ENCODE peak calls at places on chromosomes 13 and 19, in eight cellular contexts. M, S, N, J, G, U, F and A are unnamed samples. For H3K27me3 and H3K9me3, the result is how much of the 10 kb centered on the place peaks cover.

GRCh38 chr19:18053571-18054219 is 33.0 kb downstream of the IL12RB1 start:
- DNase-seq in J (no peak), U (no peak), M (no peak), N (no peak), G (no peak), S (no peak), F (no peak), A (no peak)

GRCh38 chr13:25778302-25778701 is 273.5 kb downstream of the SHISA2 start:
- DNase-seq in U (no peak), F (no peak), M (no peak), G (no peak), S (no peak), J (no peak), N (no peak), A (no peak)

GRCh38 chr19:16034180-16034579 is 42.1 kb upstream of the TPM4 start:
- DNase-seq in F (no peak), J (no peak), N (no peak), G (no peak), S (no peak), M (no peak), U (peak), A (no peak)

GRCh38 chr19:51259348-51260245 is 8.7 kb downstream of the SIGLECL1 start:
- DNase-seq in F (peak), N (peak), S (peak), G (no peak), U (no peak), M (peak), J (no peak), A (peak)

GRCh38 chr19:21202865-21203494 is 61.1 kb downstream of the ZNF431 start:
- DNase-seq in G (no peak), J (no peak), N (peak), U (no peak), M (peak), S (peak), F (peak), A (no peak)

GRCh38 chr13:30708541-30708940 is 26.8 kb upstream of the ALOX5AP start:
- DNase-seq in J (no peak), G (no peak), S (no peak), U (no peak), N (no peak), F (no peak), M (no peak), A (no peak)

GRCh38 chr19:5646703-5647102 is 23.8 kb downstream of the SAFB start:
- DNase-seq in J (no peak), F (no peak), G (no peak), N (no peak), M (no peak), U (no peak), S (no peak), A (no peak)

GRCh38 chr19:49438261-49438660 is 3.1 kb downstream of the SLC17A7 start:
- DNase-seq in S (no peak), M (no peak), G (no peak), N (no peak), U (no peak), F (no peak), J (no peak), A (no peak)

GRCh38 chr13:96519380-96519779 is 429.5 kb downstream of the HS6ST3 start:
- DNase-seq in S (no peak), J (no peak), U (no peak), G (no peak), N (no peak), M (no peak), F (no peak), A (no peak)

GRCh38 chr13:96898855-96899254 is 95.4 kb downstream of the OXGR1 start:
- DNase-seq in G (no peak), U (no peak), J (no peak), S (no peak), M (no peak), N (no peak), F (no peak), A (no peak)

GRCh38 chr13:97535619-97536018 is 101.7 kb downstream of the RAP2A start:
- DNase-seq in U (no peak), M (no peak), N (no peak), F (no peak), J (no peak), S (no peak), G (no peak), A (no peak)

GRCh38 chr19:15091918-15092753 is 10.1 kb downstream of the OR1I1 start:
- DNase-seq in J (no peak), U (no peak), F (peak), M (no peak), S (peak), G (no peak), N (peak), A (peak)

GRCh38 chr13:45782327-45783045 is 69.1 kb downstream of the SIAH3 start:
- DNase-seq in M (no peak), G (no peak), U (no peak), N (no peak), F (no peak), J (no peak), S (no peak), A (peak)

GRCh38 chr19:18708452-18709231 is 25.2 kb downstream of the CRTC1 start:
- DNase-seq in S (no peak), N (no peak), J (no peak), M (no peak), U (peak), G (no peak), F (no peak), A (peak)

GRCh38 chr13:102779426-102780159 is 6.0 kb upstream of the TEX30 start:
- DNase-seq in N (no peak), U (no peak), S (peak), G (no peak), J (no peak), F (no peak), M (no peak), A (peak)

GRCh38 chr19:40357655-40358054 is 9.2 kb downstream of the PLD3 start:
- DNase-seq in J (no peak), U (no peak), S (no peak), N (no peak), M (no peak), G (no peak), F (no peak), A (no peak)

GRCh38 chr19:40358773-40359172 is 10.3 kb downstream of the PLD3 start:
- DNase-seq in G (no peak), M (no peak), U (no peak), F (peak), S (no peak), N (peak), J (no peak), A (no peak)

GRCh38 chr19:40363128-40363527 is 14.6 kb downstream of the PLD3 start:
- DNase-seq in S (no peak), F (no peak), U (no peak), N (no peak), J (no peak), M (no peak), G (no peak), A (no peak)

GRCh38 chr19:40362160-40362559 is 13.7 kb downstream of the PLD3 start:
- DNase-seq in J (no peak), M (no peak), F (no peak), G (no peak), N (no peak), S (no peak), U (no peak), A (no peak)

DNA sequence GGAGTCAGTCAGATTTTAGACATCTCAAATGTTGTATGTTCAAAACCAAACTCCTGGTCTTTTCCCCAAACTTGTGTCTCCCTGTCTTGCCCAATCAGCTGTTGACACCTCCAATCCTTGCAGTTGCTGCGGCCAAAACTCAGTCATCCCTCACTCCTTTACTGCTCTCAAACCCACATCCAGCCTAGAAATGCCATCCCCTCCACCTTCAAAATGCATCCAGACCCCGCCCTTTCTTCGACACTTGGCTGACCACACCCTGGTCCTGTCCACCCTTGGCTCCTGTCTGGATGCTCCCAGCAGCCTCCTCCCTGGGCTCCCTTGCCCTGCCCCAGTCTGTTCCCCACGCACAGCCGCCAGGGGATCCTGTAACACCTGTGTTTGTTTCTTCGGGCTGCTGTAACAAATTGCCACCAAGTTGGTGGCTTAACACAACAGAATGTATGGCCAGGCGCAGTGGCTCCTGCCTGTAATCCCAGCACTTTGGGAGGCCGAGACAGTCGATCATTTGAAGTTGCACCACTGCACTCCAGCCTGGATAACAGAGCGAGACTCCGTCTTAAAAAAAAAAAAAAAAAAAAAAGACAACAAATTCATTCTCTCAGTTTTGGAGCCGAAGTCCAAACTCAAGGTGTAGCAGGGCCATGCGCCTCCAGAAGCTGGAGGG is 11.7 kb downstream of the PLD3 start:
- DNase-seq in U (no peak), F (no peak), G (no peak), M (no peak), N (no peak), J (no peak), S (no peak), A (no peak)
- H3K27me3 ChIP-seq in U (under half), F (under half), G (under half), M (under half), N (under half), J (under half), S (under half), A (under half)

GRCh38 chr13:19345916-19346422 is 164.3 kb upstream of the TUBA3C start:
- DNase-seq in F (no peak), G (no peak), M (no peak), S (no peak), N (no peak), J (no peak), U (no peak), A (no peak)
- H3K9me3 ChIP-seq in F (under half), G (under half), M (under half), S (under half), N (under half), J (under half), U (under half), A (under half)

DNA sequence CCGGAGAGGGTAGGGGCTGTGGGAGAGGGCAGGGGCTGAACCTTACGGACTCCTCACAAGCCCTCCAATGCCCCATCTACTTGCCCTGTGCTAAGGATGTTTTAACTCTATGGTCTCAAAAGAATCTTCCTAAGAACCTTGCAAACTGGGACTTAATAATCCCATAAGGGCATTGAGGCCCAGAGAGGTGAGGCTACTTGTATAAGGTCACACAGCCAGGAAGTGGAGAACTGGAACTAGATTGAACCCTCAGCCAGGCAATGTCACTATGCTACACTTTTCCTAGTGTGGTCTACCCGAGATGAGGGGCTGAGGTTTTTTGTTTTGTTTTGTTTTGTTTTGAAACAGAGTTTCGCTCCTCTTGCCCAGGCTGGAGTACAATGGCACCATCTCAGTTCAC is 10.5 kb upstream of the APOC4 start:
- DNase-seq in N (no peak), U (no peak), M (no peak), F (no peak), J (no peak), S (no peak), G (no peak), A (no peak)
- H3K27me3 ChIP-seq in N (under half), U (under half), M (under half), F (under half), J (under half), S (under half), G (under half), A (under half)

GRCh38 chr13:18960637-18961227 is 220.9 kb downstream of the TUBA3C start:
- DNase-seq in S (no peak), N (no peak), M (no peak), U (no peak), J (no peak), F (no peak), G (no peak), A (no peak)

GRCh38 chr13:18961383-18962117 is 220.1 kb downstream of the TUBA3C start:
- DNase-seq in U (no peak), F (no peak), G (no peak), J (no peak), N (no peak), M (no peak), S (no peak), A (no peak)

GRCh38 chr13:18964942-18965341 is 216.7 kb downstream of the TUBA3C start:
- DNase-seq in S (no peak), G (no peak), J (no peak), U (no peak), N (no peak), M (no peak), F (no peak), A (no peak)

GRCh38 chr13:18959996-18960395 is 221.6 kb downstream of the TUBA3C start:
- DNase-seq in M (no peak), U (no peak), J (no peak), F (no peak), G (no peak), N (no peak), S (no peak), A (no peak)

DNA sequence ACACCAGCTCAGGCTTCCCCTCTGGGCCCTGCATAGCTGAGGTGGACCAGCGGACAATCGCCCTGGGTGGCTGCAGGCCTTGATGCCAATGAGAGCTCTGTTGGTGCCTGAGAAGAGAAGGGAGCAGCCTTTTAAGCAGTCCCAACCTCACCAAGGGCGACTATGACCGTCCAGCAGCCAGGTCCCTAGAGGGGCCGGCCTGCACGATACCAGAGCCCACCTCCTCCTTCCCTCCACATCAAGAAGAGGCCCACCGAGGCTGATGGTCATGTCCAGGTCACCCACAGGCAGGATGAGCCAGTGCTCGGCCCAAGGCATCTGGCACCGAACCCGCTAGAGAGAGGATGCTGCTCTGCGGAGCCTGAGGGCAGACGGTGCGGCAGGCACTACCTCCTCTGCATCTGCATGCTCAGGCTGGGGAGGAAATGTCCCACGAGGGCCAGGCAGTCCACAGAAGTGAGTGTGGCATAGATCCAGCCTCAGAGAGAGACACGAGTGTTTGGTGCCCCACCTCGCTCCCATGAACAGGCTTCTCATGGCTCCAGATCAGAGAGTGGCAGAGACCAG is 219.4 kb downstream of the TUBA3C start:
- DNase-seq in S (no peak), N (no peak), G (no peak), M (no peak), U (no peak), F (no peak), J (no peak), A (no peak)
- H3K9me3 ChIP-seq in S (under half), N (under half), G (half or more), M (under half), U (under half), F (under half), J (under half), A (under half)

GRCh38 chr19:46067691-46068090 is 26.9 kb upstream of the IGFL4 start:
- DNase-seq in G (no peak), S (no peak), N (no peak), M (no peak), U (no peak), J (no peak), F (no peak), A (no peak)

GRCh38 chr19:46065486-46065885 is 24.7 kb upstream of the IGFL4 start:
- DNase-seq in M (no peak), N (no peak), F (no peak), S (no peak), J (no peak), G (no peak), U (no peak), A (no peak)

GRCh38 chr19:46068345-46069258 is 27.8 kb upstream of the IGFL4 start:
- DNase-seq in J (no peak), U (no peak), M (no peak), G (no peak), S (no peak), F (no peak), N (no peak), A (peak)

GRCh38 chr19:46073268-46073922 is 32.6 kb upstream of the IGFL4 start:
- DNase-seq in M (no peak), F (no peak), U (no peak), J (no peak), N (no peak), S (no peak), G (no peak), A (no peak)

DNA sequence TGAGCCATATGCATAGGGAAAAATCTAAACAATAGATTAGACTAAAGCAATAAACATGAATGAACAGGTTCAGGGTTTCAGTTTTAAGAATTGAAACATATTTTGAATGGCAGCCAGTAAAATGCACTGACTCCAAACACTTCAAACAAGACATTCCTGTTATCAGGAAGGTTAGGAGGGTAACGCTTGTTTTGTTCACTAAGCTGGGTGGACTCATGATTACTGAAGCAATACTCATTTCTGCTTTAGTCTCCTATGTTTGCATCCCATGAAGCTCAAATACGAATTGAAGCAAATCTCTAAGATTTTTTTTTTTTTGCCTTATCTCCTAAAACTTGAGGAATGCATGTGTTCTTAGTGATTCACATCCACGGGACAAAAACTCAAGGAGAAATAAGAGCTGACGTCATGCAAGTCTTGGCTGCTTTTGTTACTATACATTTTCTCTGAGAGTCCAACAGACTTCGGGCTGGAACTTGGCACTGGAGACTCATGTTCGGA is 29.1 kb upstream of the IGFL4 start:
- DNase-seq in U (no peak), N (no peak), J (no peak), F (no peak), G (no peak), M (no peak), S (no peak), A (peak)
- H3K27me3 ChIP-seq in U (half or more), N (under half), J (under half), F (under half), G (under half), M (under half), S (under half), A (under half)

DNA sequence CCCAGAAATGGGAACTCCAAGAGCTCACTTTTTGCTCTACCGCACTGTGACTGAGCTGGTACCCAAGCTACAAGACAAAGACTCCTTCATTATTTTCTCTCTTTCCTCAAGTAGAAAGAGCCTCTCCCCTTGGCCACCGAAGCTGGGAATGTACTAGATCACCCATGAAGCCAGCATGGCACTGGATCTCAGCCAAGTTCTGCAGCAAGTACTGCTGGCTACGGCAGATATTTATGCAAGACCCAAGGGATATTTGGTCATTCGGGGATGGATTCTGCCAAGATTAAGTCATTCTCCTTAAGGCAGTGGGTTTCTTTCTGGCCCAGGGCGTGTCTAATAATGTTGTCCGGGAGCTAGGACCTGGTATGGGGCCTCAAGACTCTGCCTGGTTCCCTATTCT is 633.5 kb downstream of the SLITRK1 start:
- DNase-seq in N (no peak), M (no peak), G (no peak), J (no peak), U (no peak), S (no peak), F (no peak), A (no peak)
- H3K9me3 ChIP-seq in N (under half), M (under half), G (under half), J (under half), U (under half), S (under half), F (under half), A (under half)

GRCh38 chr19:33904681-33905080 is 108.0 kb downstream of the KCTD15 start:
- DNase-seq in N (no peak), U (no peak), S (no peak), J (no peak), F (peak), M (no peak), G (no peak), A (no peak)
- H3K27me3 ChIP-seq in N (under half), U (under half), S (under half), J (under half), F (under half), M (under half), G (under half), A (under half)

GRCh38 chr19:9151367-9151766 is 11.2 kb downstream of the ZNF317 start:
- DNase-seq in J (peak), N (no peak), U (no peak), F (no peak), S (no peak), M (no peak), G (no peak), A (no peak)
- H3K9me3 ChIP-seq in J (under half), N (under half), U (under half), F (under half), S (under half), M (under half), G (half or more), A (under half)

GRCh38 chr13:27298849-27299248 is 28.2 kb downstream of the RASL11A start:
- DNase-seq in J (no peak), G (no peak), U (no peak), M (no peak), S (no peak), F (no peak), N (no peak), A (peak)
- H3K27me3 ChIP-seq in J (under half), G (under half), U (under half), M (under half), S (under half), F (under half), N (under half), A (under half)